ENCODE peak calls at places on chromosomes 13 and 19, in four cellular contexts. O is GM23338, A is GM12891, H is K562. I is an unnamed sample.

GRCh38 chr19:40392894-40393517 is 3.0 kb upstream of the HIPK4 start:
- DNase-seq in O (no peak), A (no peak), H (no peak), I (no peak)

GRCh38 chr13:24063281-24063851 is 97.2 kb upstream of the SPATA13 start:
- DNase-seq in O (no peak), A (no peak), H (no peak), I (no peak)

GRCh38 chr19:13150919-13151604 is 851 bp downstream of the IER2 start:
- DNase-seq in O (no peak), A (no peak), H (peak), I (no peak)

GRCh38 chr19:49681830-49682229 is 4.8 kb downstream of the PRMT1 start:
- DNase-seq in O (no peak), A (no peak), H (no peak), I (no peak)

GRCh38 chr19:2523630-2524311 is 47.8 kb downstream of the GADD45B start:
- DNase-seq in O (peak), A (no peak), H (no peak), I (no peak)

GRCh38 chr13:82370306-82370705 is 1512.0 kb downstream of the SLITRK1 start:
- DNase-seq in O (no peak), A (no peak), H (no peak), I (no peak)

GRCh38 chr13:110006304-110006703 is 219.9 kb upstream of the IRS2 start:
- DNase-seq in O (no peak), A (no peak), H (no peak), I (no peak)

GRCh38 chr13:42396901-42397670 is 125.1 kb downstream of the AKAP11 start:
- DNase-seq in O (no peak), A (no peak), H (no peak), I (no peak)

GRCh38 chr13:74288361-74288911 is 154.2 kb upstream of the KLF12 start:
- DNase-seq in O (peak), A (no peak), H (no peak), I (no peak)

DNA sequence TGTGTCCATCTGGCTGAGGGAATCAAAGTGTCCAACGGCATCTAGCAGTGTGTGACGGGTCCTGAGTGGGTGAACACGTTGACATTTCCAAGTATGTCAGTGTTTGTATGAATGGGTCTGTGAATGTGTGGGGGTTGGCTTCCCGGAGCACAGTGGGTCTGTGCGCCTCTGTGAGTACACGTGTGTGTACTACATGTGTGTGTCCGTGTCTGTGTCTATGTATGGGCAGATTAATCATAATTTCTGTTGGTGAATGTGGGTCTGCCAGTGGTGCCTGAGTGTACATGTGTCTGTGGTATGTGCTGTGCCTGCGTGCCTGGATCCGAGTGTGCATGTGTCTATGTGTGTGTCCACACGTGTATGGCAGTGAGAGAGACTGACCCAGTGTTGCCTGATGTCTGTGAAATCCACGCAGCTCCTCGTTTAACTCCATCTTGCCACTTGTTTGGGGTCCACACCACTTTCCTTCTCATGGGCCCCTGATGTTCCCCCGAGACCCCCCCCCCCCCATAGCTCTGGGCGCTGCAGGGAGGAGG is 5.4 kb downstream of the CCDC8 start:
- DNase-seq in O (no peak), A (no peak), H (no peak), I (no peak)
- TF ChIP-seq POLR2AphosphoS5 in O (no peak), A (no peak), H (no peak), I (no peak)

GRCh38 chr19:45577111-45577905 is 7.3 kb downstream of the OPA3 start:
- DNase-seq in O (peak), A (no peak), H (no peak), I (no peak)
- TF ChIP-seq POLR2AphosphoS5 in O (no peak), A (no peak), H (no peak), I (no peak)

DNA sequence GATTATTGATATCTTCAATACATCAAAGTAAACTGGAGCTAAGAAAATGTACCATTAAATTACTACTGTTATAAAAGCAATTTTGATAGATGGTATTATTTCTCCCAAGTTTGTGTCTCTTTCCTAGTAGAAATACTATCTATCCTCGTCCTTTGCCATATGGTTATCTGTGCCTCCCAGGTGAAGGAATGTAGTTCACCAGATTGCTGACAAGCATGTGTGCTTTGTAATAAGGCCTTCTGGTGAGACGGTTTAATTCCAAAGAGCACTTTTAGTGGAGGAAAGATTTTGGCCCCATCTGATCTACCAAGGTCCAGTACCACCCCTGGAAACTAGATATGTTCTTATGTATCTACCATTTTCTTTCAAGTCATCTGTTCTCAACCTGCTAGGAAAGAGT is 243.6 kb downstream of the DLEU7 start:
- DNase-seq in O (no peak), A (no peak), H (no peak), I (no peak)
- TF ChIP-seq POLR2AphosphoS5 in O (no peak), A (no peak), H (no peak), I (no peak)

DNA sequence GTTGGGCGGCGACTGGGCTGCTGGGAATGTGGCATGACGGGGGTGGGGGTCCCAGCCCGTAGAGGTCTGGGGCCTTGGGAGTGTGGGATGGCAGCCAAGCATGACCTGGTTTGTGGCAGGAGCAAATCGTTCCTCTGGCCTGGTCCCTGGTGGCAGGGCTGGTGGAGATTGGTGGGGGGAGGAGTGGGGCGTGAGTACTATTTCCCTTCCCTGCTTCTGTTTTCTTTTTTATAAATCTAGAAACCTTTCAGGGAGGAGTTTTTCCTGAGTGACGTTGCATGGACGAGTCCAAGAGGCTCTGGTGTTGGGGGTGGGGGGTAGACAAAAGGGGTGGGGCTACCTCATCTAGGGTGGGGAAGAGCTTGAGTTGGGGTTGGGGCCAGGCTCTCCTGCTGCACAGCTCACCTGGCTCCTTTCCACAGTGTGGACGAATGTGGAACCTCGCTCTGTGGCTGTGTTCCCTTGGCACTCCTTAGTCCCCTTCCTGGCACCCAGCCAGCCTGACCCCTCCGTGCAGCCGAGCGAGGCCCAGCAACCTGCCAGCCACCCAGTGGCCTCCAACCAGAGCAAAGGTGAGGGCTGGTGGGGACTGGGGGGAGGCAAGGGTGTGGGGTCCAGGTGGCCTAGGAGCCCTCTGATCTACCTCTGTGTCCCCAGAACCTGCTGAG is 15.4 kb upstream of the PRR19 start:
- DNase-seq in O (no peak), A (peak), H (peak), I (no peak)
- TF ChIP-seq POLR2AphosphoS5 in O (no peak), A (no peak), H (no peak), I (no peak)

GRCh38 chr13:98444381-98444780 is 132.5 kb downstream of the STK24 start:
- DNase-seq in O (no peak), A (no peak), H (no peak), I (no peak)
- TF ChIP-seq POLR2AphosphoS5 in O (peak), A (no peak), H (no peak), I (no peak)

DNA sequence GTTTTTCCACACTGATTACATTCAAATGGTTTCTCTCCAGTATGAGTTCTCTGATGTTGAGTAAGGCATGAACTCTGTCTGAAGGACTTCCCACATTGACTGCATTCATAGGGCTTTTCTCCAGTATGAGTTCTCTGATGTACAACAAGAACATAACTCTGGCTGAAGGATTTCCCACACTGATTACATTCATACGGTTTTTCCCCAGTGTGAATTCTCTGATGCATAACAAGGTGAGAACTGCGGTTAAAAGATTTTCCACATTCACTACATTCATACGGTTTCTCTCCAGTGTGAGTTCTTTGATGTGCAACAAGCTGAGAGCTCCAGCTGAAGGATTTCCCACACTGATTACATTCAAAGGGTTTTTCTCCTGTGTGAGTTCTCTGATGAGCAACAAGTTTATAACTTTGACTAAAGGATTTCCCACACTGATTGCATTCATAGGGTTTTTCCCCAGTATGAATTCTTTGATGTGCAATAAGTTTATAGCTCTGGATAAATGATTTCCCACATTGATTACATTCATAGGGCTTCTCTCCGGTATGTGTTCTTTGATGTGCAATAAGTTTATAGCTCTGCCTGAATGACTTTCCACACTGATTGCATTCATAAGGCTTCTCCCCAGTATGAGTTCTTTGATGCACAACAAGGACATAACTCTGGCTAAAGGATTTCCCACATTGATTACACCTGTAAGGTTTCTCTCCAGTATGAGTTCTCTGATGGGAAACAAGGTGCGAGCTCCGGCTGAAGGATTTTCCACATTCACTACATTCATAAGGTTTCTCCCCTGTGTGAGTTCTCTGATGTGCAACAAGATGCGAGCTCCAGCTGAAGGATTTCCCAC is 23.5 kb downstream of the ZNF180 start:
- DNase-seq in O (peak), A (no peak), H (no peak), I (no peak)
- TF ChIP-seq POLR2AphosphoS5 in O (no peak), A (no peak), H (no peak), I (no peak)

GRCh38 chr13:32425158-32425557 is 2.8 kb downstream of the N4BP2L1 start:
- DNase-seq in O (no peak), A (no peak), H (no peak), I (no peak)

GRCh38 chr13:32426191-32426980 is 1.5 kb downstream of the N4BP2L1 start:
- DNase-seq in O (no peak), A (no peak), H (no peak), I (no peak)

GRCh38 chr13:32427852-32428580 is at the start of gene N4BP2L1:
- DNase-seq in O (peak), A (peak), H (no peak), I (peak)

GRCh38 chr13:32428581-32429072 is 697 bp upstream of the N4BP2L1 start:
- DNase-seq in O (no peak), A (no peak), H (no peak), I (no peak)

DNA sequence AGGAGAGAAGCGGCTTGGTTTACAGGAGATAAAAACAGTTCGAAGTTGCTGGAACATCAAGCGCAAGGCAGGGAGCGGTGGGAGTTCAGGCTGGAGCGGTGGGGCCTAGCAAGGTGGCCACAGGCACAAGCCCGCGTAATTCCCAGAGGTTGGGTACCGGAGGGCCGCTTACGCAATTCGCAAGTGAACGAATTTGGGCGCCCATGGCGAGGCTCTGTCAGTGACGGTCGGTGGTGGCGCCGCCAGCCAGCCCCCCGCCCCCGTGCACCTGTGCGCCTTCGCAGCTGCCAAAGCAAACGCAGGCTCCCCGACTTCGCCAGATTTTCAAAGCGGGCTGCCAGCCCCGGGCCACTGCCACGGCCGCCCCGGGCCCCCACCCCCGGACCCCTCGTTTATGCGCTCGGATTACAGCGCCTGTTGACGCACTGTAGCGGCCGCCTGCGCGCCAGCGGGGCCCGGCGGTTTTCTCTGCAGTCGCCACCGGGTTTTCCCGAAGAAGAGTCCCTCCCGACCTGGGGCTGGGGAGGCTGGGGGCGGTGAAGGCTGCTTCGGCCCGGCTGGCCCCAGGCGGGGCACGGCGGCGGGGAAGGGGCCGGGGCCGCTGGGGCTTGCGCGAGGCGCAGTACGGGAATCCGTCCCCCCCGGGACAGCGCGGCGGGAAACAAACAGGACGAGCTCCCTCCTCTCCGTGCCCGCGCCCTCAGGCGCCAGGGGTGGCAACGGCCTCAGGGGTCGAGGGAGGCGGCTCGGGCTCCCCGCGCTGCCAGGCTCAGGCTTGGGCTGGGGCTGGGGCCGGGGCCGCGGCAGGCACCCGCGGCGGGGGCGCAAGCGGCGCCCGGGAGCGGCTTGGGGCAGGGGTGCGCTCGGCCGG is 714 bp downstream of the N4BP2L1 start:
- DNase-seq in O (peak), A (no peak), H (no peak), I (peak)
- TF ChIP-seq POLR2AphosphoS5 in O (no peak), A (no peak), H (no peak), I (no peak)

DNA sequence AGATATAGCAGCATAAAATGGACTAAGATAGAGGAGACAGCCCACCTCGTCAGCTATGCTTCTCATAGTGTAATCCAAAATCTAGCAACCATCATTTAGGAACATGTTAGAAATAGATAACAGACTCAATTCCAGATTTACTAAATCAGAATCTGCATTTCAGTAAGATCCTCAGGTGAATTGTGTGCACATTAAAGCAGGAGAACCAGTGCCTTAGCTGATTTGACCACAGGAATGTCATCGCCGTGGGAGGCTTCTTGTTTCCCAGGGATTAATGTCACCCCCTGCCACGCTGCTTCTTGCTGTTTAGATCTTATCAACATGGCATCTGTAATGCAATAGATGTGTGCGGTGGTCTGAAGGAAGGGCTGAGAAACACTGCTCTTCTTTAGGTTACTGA is 84.0 kb downstream of the GPC5 start:
- DNase-seq in O (no peak), A (no peak), H (no peak), I (no peak)
- TF ChIP-seq POLR2AphosphoS5 in O (no peak), A (no peak), H (no peak), I (no peak)